ENCODE peak calls at places on chromosomes 1 and 21, in ten cellular contexts. T, H, I, G, J, P, V, A, C and M are unnamed samples.

GRCh38 chr1:196317535-196318522 is 290.4 kb downstream of the KCNT2 start:
- DNase-seq in A (no peak), G (no peak), H (no peak), I (no peak), P (no peak), J (no peak), V (peak; percentile 62), T (no peak), C (no peak), M (peak; percentile 40)

GRCh38 chr21:43772368-43772870 is 3.7 kb downstream of the CSTB start:
- DNase-seq in J (no peak), T (no peak), H (no peak), A (no peak), P (no peak), C (no peak), G (no peak), V (no peak), I (no peak), M (no peak)

GRCh38 chr1:29912413-29912812 is 676.1 kb downstream of the PTPRU start:
- DNase-seq in I (no peak), G (no peak), J (no peak), V (peak; percentile 26), H (no peak), T (no peak), A (no peak), P (no peak), C (no peak), M (no peak)

GRCh38 chr1:8323706-8324105 is 5.8 kb downstream of the SLC45A1 start:
- DNase-seq in H (no peak), V (no peak), C (no peak), P (no peak), A (no peak), G (no peak), T (no peak), I (peak; percentile 64), J (no peak), M (no peak)

GRCh38 chr1:94541175-94542087 is at the start of gene F3:
- DNase-seq in V (peak; percentile 96), J (peak; percentile 50), T (peak; percentile 72), C (peak; percentile 79), G (peak; percentile 63), H (peak; percentile 51), A (peak; percentile 73), P (peak; percentile 96), I (peak; percentile 92), M (peak; percentile 73)

GRCh38 chr1:66723985-66724384 is 28.3 kb upstream of the DYNLT5 start:
- DNase-seq in J (no peak), H (no peak), C (no peak), G (no peak), I (no peak), A (no peak), P (no peak), V (no peak), T (no peak), M (no peak)

GRCh38 chr21:38811257-38811656 is 5.5 kb downstream of the ETS2 start:
- DNase-seq in P (no peak), J (no peak), A (peak; percentile 78), H (no peak), G (no peak), T (no peak), V (no peak), I (no peak), C (peak; percentile 91), M (no peak)

GRCh38 chr21:34936874-34937563 is 112.1 kb downstream of the RUNX1 start:
- DNase-seq in P (no peak), T (no peak), H (no peak), J (no peak), G (no peak), V (no peak), A (no peak), I (no peak), C (no peak), M (no peak)

GRCh38 chr1:224085421-224086108 is 28.3 kb upstream of the FBXO28 start:
- DNase-seq in H (no peak), V (no peak), A (no peak), I (no peak), G (no peak), C (no peak), P (no peak), J (no peak), T (no peak), M (no peak)

GRCh38 chr1:89390707-89391106 is 26.8 kb downstream of the GBP6 start:
- DNase-seq in J (no peak), A (no peak), T (no peak), I (no peak), P (no peak), C (no peak), V (no peak), G (no peak), H (no peak), M (no peak)

GRCh38 chr1:97758589-97759057 is 162.2 kb downstream of the DPYD start:
- DNase-seq in I (no peak), H (no peak), J (no peak), G (no peak), P (no peak), V (no peak), T (no peak), A (no peak), C (no peak), M (no peak)

GRCh38 chr1:154812911-154813816 is 56.9 kb downstream of the KCNN3 start:
- DNase-seq in H (no peak), G (no peak), J (no peak), P (peak; percentile 79), I (peak; percentile 68), T (no peak), V (peak; percentile 32), A (no peak), C (no peak), M (peak; percentile 85)

GRCh38 chr1:27979151-27979858 is 19.5 kb downstream of the XKR8 start:
- DNase-seq in J (no peak), H (no peak), P (no peak), I (no peak), C (no peak), V (peak; percentile 74), A (peak; percentile 46), T (no peak), G (no peak), M (peak; percentile 76)

GRCh38 chr1:98677288-98677687 is 15.8 kb downstream of the SNX7 start:
- DNase-seq in I (no peak), V (no peak), A (peak; percentile 27), C (no peak), P (no peak), J (no peak), G (no peak), H (no peak), T (no peak), M (no peak)